ENCODE peak calls at places on chromosomes 12 and 14, in seven cellular contexts. V, E, H, L, N, D and S are unnamed samples.

GRCh38 chr12:2114071-2114470 is 61.3 kb downstream of the CACNA1C start:
- DNase-seq in V (no peak), E (no peak), H (no peak), L (no peak), N (no peak), D (no peak), S (no peak)

GRCh38 chr12:120818416-120818815 is 85.7 kb downstream of the SPPL3 start:
- DNase-seq in V (no peak), E (no peak), H (no peak), L (no peak), N (no peak), D (no peak), S (no peak)

GRCh38 chr12:43973385-43973784 is 137.5 kb downstream of the TMEM117 start:
- DNase-seq in V (no peak), E (no peak), H (no peak), L (no peak), N (no peak), D (no peak), S (no peak)

GRCh38 chr12:127657036-127657435 is 609.9 kb upstream of the TMEM132C start:
- DNase-seq in V (no peak), E (no peak), H (no peak), L (no peak), N (no peak), D (no peak), S (no peak)

GRCh38 chr12:121709478-121709890 is 3.1 kb upstream of the TMEM120B start:
- DNase-seq in V (no peak), E (no peak), H (peak; percentile 41), L (no peak), N (no peak), D (no peak), S (no peak)

GRCh38 chr12:13165578-13166120 is 30.9 kb upstream of the EMP1 start:
- DNase-seq in V (peak; percentile 72), E (no peak), H (peak; percentile 86), L (peak; percentile 71), N (peak; percentile 54), D (peak; percentile 35), S (no peak)

GRCh38 chr12:85179680-85180300 is 100.2 kb upstream of the ALX1 start:
- DNase-seq in V (no peak), E (no peak), H (no peak), L (no peak), N (no peak), D (no peak), S (no peak)

GRCh38 chr12:94235894-94236293 is 87.5 kb downstream of the PLXNC1 start:
- DNase-seq in V (no peak), E (no peak), H (no peak), L (no peak), N (no peak), D (no peak), S (no peak)

GRCh38 chr12:3216726-3217682 is 139.8 kb downstream of the TSPAN9 start:
- DNase-seq in V (no peak), E (no peak), H (no peak), L (no peak), N (no peak), D (no peak), S (no peak)

GRCh38 chr14:22824711-22825359 is 4.9 kb upstream of the MRPL52 start:
- DNase-seq in V (no peak), E (no peak), H (no peak), L (no peak), N (no peak), D (no peak), S (no peak)

GRCh38 chr14:30403791-30404190 is 155.2 kb upstream of the G2E3 start:
- DNase-seq in V (no peak), E (no peak), H (no peak), L (no peak), N (no peak), D (no peak), S (no peak)

GRCh38 chr14:78316711-78317110 is 146.5 kb downstream of the NRXN3 start:
- DNase-seq in V (no peak), E (no peak), H (no peak), L (no peak), N (no peak), D (no peak), S (no peak)

GRCh38 chr14:92173668-92174067 is 51.9 kb downstream of the CPSF2 start:
- DNase-seq in V (no peak), E (no peak), H (no peak), L (no peak), N (no peak), D (no peak), S (no peak)

GRCh38 chr12:25323774-25324086 is 73.0 kb upstream of the KRAS start:
- DNase-seq in V (peak; percentile 11), E (no peak), H (no peak), L (no peak), N (no peak), D (no peak), S (no peak)

GRCh38 chr12:108691995-108692808 is 39.1 kb downstream of the CORO1C start:
- DNase-seq in V (no peak), E (peak; percentile 17), H (peak; percentile 67), L (no peak), N (peak; percentile 49), D (peak; percentile 19), S (no peak)

GRCh38 chr12:106299193-106299794 is 3.2 kb upstream of the TCP11L2 start:
- DNase-seq in V (no peak), E (no peak), H (no peak), L (no peak), N (no peak), D (no peak), S (no peak)

GRCh38 chr14:92688434-92689375 is 59.7 kb downstream of the LGMN start:
- DNase-seq in V (no peak), E (no peak), H (no peak), L (no peak), N (no peak), D (no peak), S (no peak)

GRCh38 chr14:50619569-50620141 is 48.5 kb downstream of the SAV1 start:
- DNase-seq in V (no peak), E (no peak), H (no peak), L (no peak), N (no peak), D (no peak), S (no peak)

GRCh38 chr14:104107101-104107581 is 21.6 kb downstream of the ASPG start:
- DNase-seq in V (no peak), E (no peak), H (no peak), L (no peak), N (peak; percentile 11), D (no peak), S (no peak)

GRCh38 chr12:32126720-32127119 is 20.1 kb downstream of the BICD1 start:
- DNase-seq in V (no peak), E (no peak), H (no peak), L (no peak), N (no peak), D (no peak), S (no peak)

GRCh38 chr12:74608376-74608775 is 70.7 kb downstream of the ATXN7L3B start:
- DNase-seq in V (no peak), E (no peak), H (no peak), L (no peak), N (no peak), D (no peak), S (no peak)

GRCh38 chr12:39037115-39037514 is 131.7 kb upstream of the CPNE8 start:
- DNase-seq in V (no peak), E (no peak), H (no peak), L (no peak), N (no peak), D (no peak), S (no peak)

GRCh38 chr12:48175613-48176416 is 7.6 kb upstream of the CCDC184 start:
- DNase-seq in V (no peak), E (no peak), H (no peak), L (no peak), N (no peak), D (no peak), S (no peak)

GRCh38 chr12:98916106-98916505 is 271.0 kb downstream of the APAF1 start:
- DNase-seq in V (no peak), E (no peak), H (no peak), L (no peak), N (no peak), D (no peak), S (no peak)

GRCh38 chr12:1533602-1534304 is 60.6 kb downstream of the FBXL14 start:
- DNase-seq in V (peak; percentile 17), E (no peak), H (no peak), L (no peak), N (no peak), D (peak; percentile 43), S (no peak)

GRCh38 chr14:61502459-61503093 is 181.2 kb downstream of the PRKCH start:
- DNase-seq in V (no peak), E (no peak), H (no peak), L (no peak), N (no peak), D (no peak), S (no peak)

GRCh38 chr12:20376984-20377383 is 8.6 kb downstream of the PDE3A start:
- DNase-seq in V (no peak), E (no peak), H (no peak), L (no peak), N (no peak), D (no peak), S (no peak)
- TF ChIP-seq CTCF in V (no peak), E (peak; percentile 69), H (no peak), L (no peak), N (peak; percentile 46), D (no peak), S (peak; percentile 58)

DNA sequence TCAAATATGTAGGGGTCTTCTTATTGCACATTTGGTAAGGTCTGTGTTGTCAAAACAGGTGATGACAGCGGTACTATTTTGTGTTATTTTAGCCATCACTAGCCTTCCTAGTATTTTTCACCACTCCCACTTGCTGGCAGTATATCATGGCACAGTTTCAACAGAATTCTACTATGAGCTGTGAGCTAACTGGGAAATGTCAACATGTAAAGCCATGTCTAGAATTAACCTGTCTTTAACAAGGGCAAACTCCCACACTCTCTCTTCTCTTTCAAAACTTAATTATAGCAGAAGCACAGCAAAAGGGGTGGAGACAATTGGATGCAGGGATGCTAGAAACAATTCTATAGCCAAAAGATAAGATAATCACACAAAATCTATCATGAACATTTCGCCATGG is 253.4 kb downstream of the PAX9 start:
- DNase-seq in V (no peak), E (no peak), H (no peak), L (no peak), N (no peak), D (no peak), S (no peak)
- TF ChIP-seq CTCF in V (no peak), E (no peak), H (no peak), L (no peak), N (no peak), D (no peak), S (no peak)

DNA sequence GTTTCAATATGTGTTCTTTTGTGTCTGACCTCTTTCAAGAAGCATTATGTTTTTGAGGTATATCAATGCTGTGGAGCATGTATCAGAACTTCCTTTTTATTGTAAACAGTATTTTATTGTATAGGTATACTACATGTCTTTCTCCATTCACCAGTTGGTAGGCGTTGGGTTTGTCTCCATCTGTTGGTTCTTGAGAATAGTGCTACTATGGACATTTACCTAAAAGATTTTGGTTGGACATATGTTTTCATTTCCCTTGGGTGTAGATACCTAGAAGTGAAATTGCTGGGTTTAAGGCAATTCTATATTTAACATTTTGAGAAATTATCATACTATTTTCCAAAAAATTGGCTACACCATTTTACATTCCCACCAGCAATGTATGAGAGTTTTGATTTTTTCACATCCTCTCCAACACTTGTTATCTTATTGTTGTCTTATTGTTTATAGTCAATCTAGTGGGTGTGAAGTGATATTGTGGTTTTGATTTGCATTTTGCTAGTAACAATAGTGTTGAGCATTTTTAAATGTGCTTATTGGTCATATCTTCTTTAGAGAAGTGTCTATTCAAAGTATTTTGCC is 409.2 kb downstream of the IPO8 start:
- DNase-seq in V (no peak), E (no peak), H (no peak), L (no peak), N (no peak), D (no peak), S (no peak)
- TF ChIP-seq CTCF in V (no peak), E (peak; percentile 86), H (no peak), L (no peak), N (peak; percentile 61), D (no peak), S (peak; percentile 86)

GRCh38 chr12:105240233-105240632 is 4.3 kb upstream of the APPL2 start:
- DNase-seq in V (no peak), E (no peak), H (no peak), L (no peak), N (no peak), D (no peak), S (no peak)
- TF ChIP-seq CTCF in V (no peak), E (no peak), H (no peak), L (no peak), N (no peak), D (no peak), S (no peak)